ENCODE peak calls at places on chromosomes 12 and 14, in five cellular contexts. Q is brain microvascular endothelial cell, H is left ventricle myocardium inferior, B is GM12878, P is stomach. K is an unnamed sample.

GRCh38 chr12:99911967-99912366 is 72.8 kb downstream of the ANKS1B start:
- DNase-seq in Q (no peak), H (no peak), B (peak), P (no peak), K (peak)

GRCh38 chr12:50166776-50167025 is 468 bp downstream of the CERS5 start:
- DNase-seq in Q (no peak), H (peak), B (no peak), P (peak), K (no peak)

GRCh38 chr14:36430169-36430568 is 89.9 kb downstream of the NKX2-1 start:
- DNase-seq in P (no peak), Q (no peak), H (no peak), B (no peak), K (no peak)

GRCh38 chr12:94111290-94111689 is 37.1 kb upstream of the PLXNC1 start:
- DNase-seq in B (no peak), H (no peak), Q (no peak), P (no peak), K (no peak)

GRCh38 chr12:66092559-66093269 is 37.8 kb downstream of the LLPH start:
- DNase-seq in B (no peak), P (no peak), Q (no peak), H (no peak), K (no peak)

GRCh38 chr14:22555573-22556011 is 33.4 kb downstream of the DAD1 start:
- DNase-seq in Q (no peak), B (peak), H (no peak), P (no peak), K (no peak)

GRCh38 chr14:60563113-60563512 is 54.2 kb downstream of the SIX6 start:
- DNase-seq in Q (peak), P (no peak), H (no peak), B (no peak), K (peak)

GRCh38 chr12:62655524-62656160 is 189.0 kb downstream of the MON2 start:
- DNase-seq in Q (no peak), H (no peak), B (no peak), P (no peak), K (no peak)

GRCh38 chr12:114666746-114667668 is 17.0 kb downstream of the TBX3 start:
- DNase-seq in Q (no peak), B (no peak), H (no peak), P (no peak), K (peak)

GRCh38 chr12:38930994-38931393 is 25.6 kb upstream of the CPNE8 start:
- DNase-seq in P (no peak), Q (no peak), H (no peak), B (no peak), K (no peak)

DNA sequence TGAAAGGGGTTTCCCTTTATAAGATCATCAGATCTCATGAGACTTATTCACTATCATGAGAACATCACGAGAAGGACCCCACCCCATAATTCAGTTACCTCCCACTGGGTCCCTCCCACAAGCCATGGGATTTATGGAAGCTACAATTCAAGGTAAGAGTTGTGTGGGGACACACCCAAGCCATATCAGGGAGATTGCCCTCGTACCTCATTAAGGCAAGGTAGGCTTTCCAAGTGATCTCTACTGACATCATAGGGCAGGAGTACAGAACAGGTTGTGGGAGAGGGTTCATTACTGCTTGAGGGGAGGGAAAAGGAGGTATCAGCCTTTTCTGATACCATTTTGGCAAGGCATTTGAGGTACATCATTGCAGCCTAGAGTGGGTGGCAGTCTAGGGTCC is 524.6 kb downstream of the PRKD1 start:
- DNase-seq in Q (no peak), H (no peak), B (no peak), P (no peak), K (no peak)
- TF ChIP-seq CTCF in Q (no peak), H (no peak), B (no peak), P (no peak), K (no peak)

DNA sequence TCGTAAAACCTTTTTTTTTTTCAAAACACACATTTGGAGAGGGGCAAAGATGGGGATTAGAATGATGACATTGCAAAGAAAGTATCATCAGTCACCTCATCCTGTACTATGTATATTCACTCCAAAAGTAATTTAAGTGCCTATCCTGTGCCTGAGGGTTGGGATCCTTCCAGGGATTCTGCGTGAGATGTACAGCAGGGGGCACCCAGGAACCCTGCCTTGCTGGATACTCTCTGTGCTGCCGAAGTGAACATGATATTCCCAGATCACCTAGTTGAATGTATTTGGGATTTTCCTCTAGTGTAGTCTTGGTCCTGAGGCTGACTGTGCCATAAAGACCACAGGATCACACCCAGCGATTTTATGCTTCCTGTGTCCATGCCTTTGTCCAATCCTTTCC is 372.7 kb downstream of the IPO8 start:
- DNase-seq in Q (no peak), P (no peak), H (no peak), B (no peak), K (no peak)
- TF ChIP-seq CTCF in Q (peak), P (no peak), H (peak), B (no peak), K (no peak)

DNA sequence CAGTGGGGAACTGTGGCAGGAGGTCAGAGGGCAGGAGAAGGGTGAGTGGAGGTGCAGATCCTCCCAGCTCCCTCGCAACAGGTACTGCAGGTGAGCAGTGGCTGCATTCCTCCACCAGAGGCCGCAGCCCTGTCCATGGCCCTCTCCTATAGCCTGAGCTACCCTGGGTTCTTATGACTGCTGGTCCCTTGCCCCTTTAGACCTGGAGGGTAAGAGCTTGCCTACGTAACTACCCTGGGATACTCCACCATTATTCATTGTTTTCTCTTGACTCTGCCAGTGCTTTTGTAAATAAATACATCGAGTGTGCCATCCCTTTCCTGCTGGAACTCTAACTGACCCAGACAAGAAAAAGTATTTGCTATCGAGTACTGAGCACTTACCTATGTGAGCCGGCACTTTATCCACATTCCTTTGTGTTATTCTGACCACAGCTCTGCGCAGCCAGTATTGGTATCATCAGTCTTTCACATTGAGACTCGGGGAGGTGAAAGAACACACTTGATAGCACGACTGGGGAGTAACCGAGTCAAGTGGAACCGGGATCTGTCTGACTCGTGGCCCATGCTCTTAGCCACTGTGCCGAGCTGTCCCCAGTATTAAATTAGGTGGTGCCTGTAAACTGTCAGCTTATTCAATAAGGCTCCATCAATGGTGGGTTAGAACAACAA is 38.5 kb downstream of the LTBP2 start:
- DNase-seq in H (no peak), B (no peak), P (no peak), Q (no peak), K (no peak)
- TF ChIP-seq CTCF in H (no peak), B (no peak), P (peak), Q (peak), K (no peak)

DNA sequence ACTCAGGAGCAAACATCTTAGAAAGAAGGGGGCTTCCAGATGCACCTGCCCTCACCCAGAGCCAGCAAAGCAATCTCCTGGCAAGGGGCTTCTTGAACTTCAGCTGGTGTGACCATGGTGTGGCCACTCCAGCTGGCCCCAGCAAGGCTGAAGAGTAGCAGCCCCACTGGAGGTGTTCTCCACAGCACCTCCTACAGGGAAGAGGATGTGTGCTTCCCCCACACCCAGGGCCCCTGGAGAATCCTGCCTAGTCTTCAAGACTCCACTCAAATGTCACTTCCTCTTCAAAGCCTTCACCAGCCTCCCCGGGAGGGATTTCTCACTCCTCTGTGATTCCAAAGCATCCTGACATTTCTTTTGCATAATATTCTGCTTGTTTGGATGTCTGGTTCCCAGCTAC is 8.5 kb downstream of the RAB15 start:
- DNase-seq in P (no peak), H (no peak), B (no peak), Q (no peak), K (no peak)
- TF ChIP-seq CTCF in P (no peak), H (no peak), B (no peak), Q (peak), K (peak)

GRCh38 chr14:95979339-95980042 is 59.7 kb upstream of the C14orf132 start:
- DNase-seq in P (no peak), Q (no peak), H (no peak), B (no peak), K (no peak)
- TF ChIP-seq CTCF in P (no peak), Q (no peak), H (no peak), B (peak), K (peak)

GRCh38 chr12:1540690-1541089 is 53.7 kb downstream of the FBXL14 start:
- DNase-seq in Q (no peak), P (no peak), H (no peak), B (no peak), K (no peak)

GRCh38 chr12:1546931-1547640 is 47.3 kb downstream of the FBXL14 start:
- DNase-seq in P (no peak), B (no peak), H (no peak), Q (no peak), K (no peak)

GRCh38 chr12:1542599-1542998 is 51.8 kb downstream of the FBXL14 start:
- DNase-seq in P (no peak), B (no peak), H (no peak), Q (no peak), K (no peak)

GRCh38 chr12:1544991-1545700 is 49.2 kb downstream of the FBXL14 start:
- DNase-seq in Q (no peak), H (peak), P (no peak), B (no peak), K (no peak)
- TF ChIP-seq CTCF in Q (peak), H (peak), P (no peak), B (peak), K (peak)

DNA sequence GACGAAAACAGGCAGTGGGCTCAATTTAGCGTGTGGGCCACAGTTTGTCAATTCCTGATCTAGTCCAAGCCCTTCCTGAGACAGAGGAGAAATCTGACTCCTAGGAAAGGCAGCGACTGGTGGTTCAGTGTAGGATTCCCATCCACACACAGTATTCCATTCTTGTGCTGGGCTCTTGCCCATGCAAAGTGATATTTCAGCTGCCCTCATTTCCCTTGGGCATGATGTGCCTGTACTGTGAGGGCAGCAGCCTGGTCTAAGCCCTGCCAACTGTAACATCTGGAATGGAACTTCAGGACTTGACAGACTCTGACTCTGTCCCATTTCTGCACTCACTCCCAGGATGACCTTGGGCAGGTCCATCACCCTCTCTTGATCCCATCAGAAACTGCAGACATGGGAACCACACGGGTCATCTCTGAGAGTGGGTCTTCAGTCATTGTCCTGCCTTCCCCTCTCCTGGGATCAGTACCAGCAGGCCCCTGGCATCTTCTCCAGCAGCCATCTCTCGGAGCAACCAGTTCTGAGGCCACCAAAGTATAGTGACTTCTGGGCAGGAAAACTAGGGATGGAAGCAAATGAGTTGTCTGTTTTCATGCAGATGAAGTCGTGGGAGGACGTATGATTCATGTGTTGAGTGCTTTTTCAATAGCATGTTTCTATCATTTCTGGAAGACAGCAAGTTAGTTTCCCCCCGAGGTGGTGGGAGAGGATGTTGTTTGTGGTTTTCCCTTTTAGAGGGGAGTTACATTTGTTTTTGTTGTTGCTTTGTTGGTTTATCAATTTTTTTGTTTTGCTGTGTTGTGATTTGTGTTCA is 54.2 kb upstream of the BCL2L14 start:
- DNase-seq in B (no peak), H (no peak), P (no peak), Q (no peak), K (no peak)
- TF ChIP-seq CTCF in B (no peak), H (no peak), P (no peak), Q (no peak), K (no peak)